ENCODE peak calls at places on chromosomes 13 and 19, in six cellular contexts. One of them, this sample, is unnamed.

GRCh38 chr13:34591163-34591562 is 350.9 kb upstream of the NBEA start:
- DNase-seq in NCI-H1105 treated with DMSO at 0.1 percent for 48 hours: no peak
- DNase-seq in stimulated activated CD4-positive, alpha-beta T cell treated with anti-CD3 and anti-CD28 coated beads, Interleukin-12 subunit alpha, Interleukin-12 subunit beta, amount 100 ng/mL, for 24 hours: no peak
- DNase-seq in T1000: no peak
- DNase-seq in effector memory CD8-positive, alpha-beta T cell: no peak
- DNase-seq in MCF 10A: no peak
- DNase-seq in this sample: no peak

GRCh38 chr19:46715620-46716012 is 1.3 kb downstream of the PRKD2 start:
- DNase-seq in MCF 10A: no peak
- DNase-seq in stimulated activated CD4-positive, alpha-beta T cell treated with anti-CD3 and anti-CD28 coated beads, Interleukin-12 subunit alpha, Interleukin-12 subunit beta, amount 100 ng/mL, for 24 hours: no peak
- DNase-seq in T1000: no peak
- DNase-seq in effector memory CD8-positive, alpha-beta T cell: no peak
- DNase-seq in NCI-H1105 treated with DMSO at 0.1 percent for 48 hours: no peak
- DNase-seq in this sample: no peak

GRCh38 chr13:99982021-99982740 is 597 bp downstream of the ZIC2 start:
- DNase-seq in MCF 10A: peak; percentile 33
- DNase-seq in T1000: no peak
- DNase-seq in NCI-H1105 treated with DMSO at 0.1 percent for 48 hours: no peak
- DNase-seq in effector memory CD8-positive, alpha-beta T cell: no peak
- DNase-seq in stimulated activated CD4-positive, alpha-beta T cell treated with anti-CD3 and anti-CD28 coated beads, Interleukin-12 subunit alpha, Interleukin-12 subunit beta, amount 100 ng/mL, for 24 hours: no peak
- DNase-seq in this sample: no peak

GRCh38 chr19:6362351-6362801 is 1.0 kb downstream of the CLPP start:
- DNase-seq in NCI-H1105 treated with DMSO at 0.1 percent for 48 hours: no peak
- DNase-seq in MCF 10A: no peak
- DNase-seq in effector memory CD8-positive, alpha-beta T cell: peak; percentile 29
- DNase-seq in stimulated activated CD4-positive, alpha-beta T cell treated with anti-CD3 and anti-CD28 coated beads, Interleukin-12 subunit alpha, Interleukin-12 subunit beta, amount 100 ng/mL, for 24 hours: no peak
- DNase-seq in T1000: no peak
- DNase-seq in this sample: no peak

GRCh38 chr19:19446655-19447437 is 41.4 kb downstream of the GATAD2A start:
- DNase-seq in stimulated activated CD4-positive, alpha-beta T cell treated with anti-CD3 and anti-CD28 coated beads, Interleukin-12 subunit alpha, Interleukin-12 subunit beta, amount 100 ng/mL, for 24 hours: no peak
- DNase-seq in effector memory CD8-positive, alpha-beta T cell: no peak
- DNase-seq in T1000: no peak
- DNase-seq in MCF 10A: no peak
- DNase-seq in NCI-H1105 treated with DMSO at 0.1 percent for 48 hours: no peak
- DNase-seq in this sample: no peak

GRCh38 chr19:2547033-2547680 is 71.2 kb downstream of the GADD45B start:
- DNase-seq in NCI-H1105 treated with DMSO at 0.1 percent for 48 hours: no peak
- DNase-seq in MCF 10A: no peak
- DNase-seq in stimulated activated CD4-positive, alpha-beta T cell treated with anti-CD3 and anti-CD28 coated beads, Interleukin-12 subunit alpha, Interleukin-12 subunit beta, amount 100 ng/mL, for 24 hours: no peak
- DNase-seq in effector memory CD8-positive, alpha-beta T cell: no peak
- DNase-seq in T1000: no peak
- DNase-seq in this sample: no peak

GRCh38 chr19:43526884-43527859 is at the start of gene ETHE1:
- DNase-seq in MCF 10A: peak; percentile 76
- DNase-seq in stimulated activated CD4-positive, alpha-beta T cell treated with anti-CD3 and anti-CD28 coated beads, Interleukin-12 subunit alpha, Interleukin-12 subunit beta, amount 100 ng/mL, for 24 hours: peak; percentile 80
- DNase-seq in effector memory CD8-positive, alpha-beta T cell: peak; percentile 58
- DNase-seq in T1000: peak; percentile 53
- DNase-seq in NCI-H1105 treated with DMSO at 0.1 percent for 48 hours: peak; percentile 44
- DNase-seq in this sample: no peak

GRCh38 chr13:87777395-87777794 is 106.2 kb downstream of the SLITRK5 start:
- DNase-seq in stimulated activated CD4-positive, alpha-beta T cell treated with anti-CD3 and anti-CD28 coated beads, Interleukin-12 subunit alpha, Interleukin-12 subunit beta, amount 100 ng/mL, for 24 hours: no peak
- DNase-seq in NCI-H1105 treated with DMSO at 0.1 percent for 48 hours: no peak
- DNase-seq in MCF 10A: peak; percentile 23
- DNase-seq in effector memory CD8-positive, alpha-beta T cell: no peak
- DNase-seq in T1000: no peak
- DNase-seq in this sample: no peak

GRCh38 chr19:33496016-33496415 is 25.6 kb downstream of the PEPD start:
- DNase-seq in T1000: no peak
- DNase-seq in effector memory CD8-positive, alpha-beta T cell: no peak
- DNase-seq in stimulated activated CD4-positive, alpha-beta T cell treated with anti-CD3 and anti-CD28 coated beads, Interleukin-12 subunit alpha, Interleukin-12 subunit beta, amount 100 ng/mL, for 24 hours: no peak
- DNase-seq in NCI-H1105 treated with DMSO at 0.1 percent for 48 hours: no peak
- DNase-seq in MCF 10A: no peak
- DNase-seq in this sample: no peak

GRCh38 chr13:99063952-99064351 is 86.1 kb upstream of the DOCK9 start:
- DNase-seq in stimulated activated CD4-positive, alpha-beta T cell treated with anti-CD3 and anti-CD28 coated beads, Interleukin-12 subunit alpha, Interleukin-12 subunit beta, amount 100 ng/mL, for 24 hours: no peak
- DNase-seq in effector memory CD8-positive, alpha-beta T cell: no peak
- DNase-seq in MCF 10A: peak; percentile 32
- DNase-seq in NCI-H1105 treated with DMSO at 0.1 percent for 48 hours: no peak
- DNase-seq in T1000: no peak
- DNase-seq in this sample: no peak

GRCh38 chr19:56654151-56654550 is 11.2 kb downstream of the SMIM17 start:
- DNase-seq in T1000: no peak
- DNase-seq in effector memory CD8-positive, alpha-beta T cell: no peak
- DNase-seq in NCI-H1105 treated with DMSO at 0.1 percent for 48 hours: no peak
- DNase-seq in MCF 10A: no peak
- DNase-seq in stimulated activated CD4-positive, alpha-beta T cell treated with anti-CD3 and anti-CD28 coated beads, Interleukin-12 subunit alpha, Interleukin-12 subunit beta, amount 100 ng/mL, for 24 hours: no peak
- DNase-seq in this sample: no peak

GRCh38 chr19:51318687-51319675 is 7.5 kb downstream of the IGLON5 start:
- DNase-seq in T1000: no peak
- DNase-seq in NCI-H1105 treated with DMSO at 0.1 percent for 48 hours: no peak
- DNase-seq in effector memory CD8-positive, alpha-beta T cell: no peak
- DNase-seq in MCF 10A: no peak
- DNase-seq in stimulated activated CD4-positive, alpha-beta T cell treated with anti-CD3 and anti-CD28 coated beads, Interleukin-12 subunit alpha, Interleukin-12 subunit beta, amount 100 ng/mL, for 24 hours: no peak
- DNase-seq in this sample: no peak

GRCh38 chr19:49193822-49194394 is 36.3 kb downstream of the TRPM4 start:
- DNase-seq in effector memory CD8-positive, alpha-beta T cell: no peak
- DNase-seq in NCI-H1105 treated with DMSO at 0.1 percent for 48 hours: no peak
- DNase-seq in MCF 10A: no peak
- DNase-seq in T1000: no peak
- DNase-seq in stimulated activated CD4-positive, alpha-beta T cell treated with anti-CD3 and anti-CD28 coated beads, Interleukin-12 subunit alpha, Interleukin-12 subunit beta, amount 100 ng/mL, for 24 hours: no peak
- DNase-seq in this sample: no peak

GRCh38 chr13:106446011-106446410 is 89.5 kb downstream of the EFNB2 start:
- DNase-seq in effector memory CD8-positive, alpha-beta T cell: no peak
- DNase-seq in MCF 10A: no peak
- DNase-seq in NCI-H1105 treated with DMSO at 0.1 percent for 48 hours: no peak
- DNase-seq in T1000: no peak
- DNase-seq in stimulated activated CD4-positive, alpha-beta T cell treated with anti-CD3 and anti-CD28 coated beads, Interleukin-12 subunit alpha, Interleukin-12 subunit beta, amount 100 ng/mL, for 24 hours: no peak
- DNase-seq in this sample: no peak

GRCh38 chr19:52237771-52238400 is 31.5 kb upstream of the ZNF766 start:
- DNase-seq in T1000: peak; percentile 23
- DNase-seq in effector memory CD8-positive, alpha-beta T cell: peak; percentile 54
- DNase-seq in NCI-H1105 treated with DMSO at 0.1 percent for 48 hours: peak; percentile 62
- DNase-seq in MCF 10A: peak; percentile 68
- DNase-seq in stimulated activated CD4-positive, alpha-beta T cell treated with anti-CD3 and anti-CD28 coated beads, Interleukin-12 subunit alpha, Interleukin-12 subunit beta, amount 100 ng/mL, for 24 hours: peak; percentile 37
- DNase-seq in this sample: peak; percentile 8

GRCh38 chr13:106503272-106503671 is 32.2 kb downstream of the EFNB2 start:
- DNase-seq in MCF 10A: no peak
- DNase-seq in effector memory CD8-positive, alpha-beta T cell: no peak
- DNase-seq in NCI-H1105 treated with DMSO at 0.1 percent for 48 hours: no peak
- DNase-seq in stimulated activated CD4-positive, alpha-beta T cell treated with anti-CD3 and anti-CD28 coated beads, Interleukin-12 subunit alpha, Interleukin-12 subunit beta, amount 100 ng/mL, for 24 hours: no peak
- DNase-seq in T1000: no peak
- DNase-seq in this sample: no peak